ENCODE peak calls at places on chromosomes 13 and 19, in seven cellular contexts. Y is SJCRH30, A is heart right ventricle, O is cardiac muscle cell, W is gastrocnemius medialis, N is right lobe of liver, B is fibroblast of lung. F is an unnamed sample.

GRCh38 chr13:38735655-38736440 is 49.0 kb downstream of the FREM2 start:
- DNase-seq in O (no peak), N (no peak), A (no peak), W (no peak), B (no peak), Y (no peak), F (no peak)

GRCh38 chr13:74409551-74409950 is 275.3 kb upstream of the KLF12 start:
- DNase-seq in W (no peak), B (no peak), N (no peak), Y (no peak), O (no peak), A (no peak), F (no peak)

GRCh38 chr13:98809345-98809777 is 56.9 kb upstream of the SLC15A1 start:
- DNase-seq in A (no peak), W (no peak), B (no peak), N (peak; percentile 90), Y (no peak), O (no peak), F (no peak)

GRCh38 chr19:44856438-44857083 is 10.5 kb downstream of the NECTIN2 start:
- DNase-seq in O (no peak), N (peak; percentile 84), B (no peak), Y (peak; percentile 89), A (peak; percentile 52), W (no peak), F (no peak)

GRCh38 chr19:5977222-5977784 is 637 bp downstream of the RANBP3 start:
- DNase-seq in O (peak; percentile 34), B (no peak), N (no peak), W (no peak), A (no peak), Y (no peak), F (no peak)

GRCh38 chr13:36096411-36097184 is 34.6 kb downstream of the DCLK1 start:
- DNase-seq in W (no peak), N (no peak), O (no peak), A (no peak), B (peak; percentile 58), Y (no peak), F (peak; percentile 53)

GRCh38 chr19:32397736-32398135 is 7.8 kb upstream of the DPY19L3 start:
- DNase-seq in W (no peak), Y (peak; percentile 34), A (no peak), B (peak; percentile 72), N (no peak), O (no peak), F (peak; percentile 56)

GRCh38 chr19:5360003-5360820 is 19.6 kb upstream of the PTPRS start:
- DNase-seq in Y (no peak), B (no peak), O (no peak), N (no peak), A (no peak), W (no peak), F (no peak)

GRCh38 chr13:109162248-109163051 is 533.0 kb downstream of the MYO16 start:
- DNase-seq in A (no peak), Y (no peak), O (no peak), N (no peak), B (no peak), W (no peak), F (no peak)

GRCh38 chr19:41264581-41265375 is 606 bp downstream of the HNRNPUL1 start:
- DNase-seq in W (peak; percentile 27), N (peak; percentile 72), B (peak; percentile 32), A (peak; percentile 61), Y (peak; percentile 82), O (peak; percentile 53), F (no peak)

GRCh38 chr13:93249259-93249917 is 22.8 kb downstream of the GPC6 start:
- DNase-seq in N (no peak), W (no peak), B (peak; percentile 91), O (no peak), A (no peak), Y (peak; percentile 55), F (no peak)

GRCh38 chr19:55962186-55962585 is 14.6 kb downstream of the NLRP8 start:
- DNase-seq in B (no peak), N (no peak), O (no peak), Y (no peak), A (no peak), W (no peak), F (no peak)

GRCh38 chr13:56909896-56910600 is 230.7 kb upstream of the PRR20A start:
- DNase-seq in O (no peak), B (no peak), W (no peak), Y (no peak), N (no peak), A (no peak), F (no peak)

GRCh38 chr13:76019421-76020044 is 383.4 kb downstream of the LMO7 start:
- DNase-seq in A (peak; percentile 4), Y (peak; percentile 35), B (no peak), N (peak; percentile 54), W (no peak), O (peak; percentile 15), F (no peak)

GRCh38 chr19:10784257-10784656 is 51.8 kb downstream of the TMED1 start:
- DNase-seq in N (peak; percentile 67), A (peak; percentile 55), W (peak; percentile 14), Y (no peak), O (no peak), B (no peak), F (no peak)

GRCh38 chr19:48190288-48191284 is 20.1 kb downstream of the ZSWIM9 start:
- DNase-seq in A (no peak), B (peak; percentile 56), N (no peak), Y (peak; percentile 82), W (no peak), O (peak; percentile 17), F (peak; percentile 56)

GRCh38 chr13:69551193-69551592 is 556.4 kb upstream of the ATXN8OS start:
- DNase-seq in Y (no peak), B (no peak), O (no peak), A (no peak), N (no peak), W (no peak), F (no peak)

GRCh38 chr13:39353988-39354387 is 249.0 kb downstream of the LHFPL6 start:
- DNase-seq in Y (no peak), N (no peak), O (no peak), B (peak; percentile 21), A (no peak), W (no peak), F (no peak)

GRCh38 chr13:32955881-32956594 is 60.2 kb upstream of the KL start:
- DNase-seq in Y (peak; percentile 60), N (no peak), B (no peak), A (no peak), O (no peak), W (no peak), F (peak; percentile 54)

GRCh38 chr13:43128504-43128929 is 105.1 kb downstream of the DNAJC15 start:
- DNase-seq in N (no peak), B (peak; percentile 21), O (no peak), A (peak; percentile 9), W (no peak), Y (no peak), F (no peak)

GRCh38 chr13:43129021-43129420 is 105.6 kb downstream of the DNAJC15 start:
- DNase-seq in N (no peak), Y (no peak), A (no peak), B (no peak), W (no peak), O (no peak), F (no peak)

GRCh38 chr13:43126420-43126819 is 103.0 kb downstream of the DNAJC15 start:
- DNase-seq in N (no peak), B (no peak), A (no peak), Y (no peak), W (no peak), O (no peak), F (no peak)

GRCh38 chr13:43127827-43128226 is 104.4 kb downstream of the DNAJC15 start:
- DNase-seq in A (no peak), W (no peak), N (no peak), B (no peak), Y (peak; percentile 53), O (no peak), F (no peak)

DNA sequence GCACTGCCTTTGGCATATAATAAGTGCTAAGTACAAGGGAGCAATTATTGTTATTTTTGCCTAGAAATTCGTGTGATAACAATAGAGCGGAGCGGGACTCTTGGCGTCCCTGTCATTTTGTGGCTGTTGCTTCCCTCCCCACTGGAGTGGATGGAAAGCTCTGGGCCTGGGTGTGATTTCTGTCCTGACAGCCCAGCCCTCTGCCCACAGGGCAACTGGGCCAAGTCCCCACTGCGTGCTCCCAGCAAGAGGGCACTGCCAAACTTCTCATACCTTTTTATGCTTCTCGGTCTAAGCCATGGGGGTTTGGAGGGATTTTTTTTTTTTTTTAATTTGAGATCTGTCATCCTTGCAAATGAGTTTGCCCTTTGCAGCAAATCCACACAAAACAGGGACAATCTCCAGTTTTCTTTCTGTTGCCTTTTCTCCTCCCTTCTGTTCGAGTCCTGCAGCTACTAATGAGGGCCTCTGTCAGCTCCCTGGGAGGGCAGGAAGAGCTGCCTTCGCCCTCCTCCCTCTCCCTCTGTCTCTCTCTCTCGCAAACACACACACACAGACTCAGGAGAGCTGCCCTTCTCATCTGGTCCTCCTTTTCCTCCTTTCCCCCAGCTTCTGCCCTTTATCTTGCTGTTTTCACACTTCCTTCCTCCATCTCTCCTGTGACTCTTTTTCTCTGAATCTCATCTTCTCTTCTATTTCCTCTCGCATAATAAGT is 103.9 kb downstream of the DNAJC15 start:
- DNase-seq in N (no peak), Y (peak; percentile 46), W (no peak), B (no peak), O (no peak), A (no peak), F (no peak)
- H3K4me3 ChIP-seq in N (no peak overlapping the region), Y (peak overlapping the region; percentile 36), W (no peak overlapping the region), B (no peak overlapping the region), O (no peak overlapping the region), A (no peak overlapping the region), F (no peak overlapping the region)

GRCh38 chr19:13979686-13980085 is 26.4 kb downstream of the RFX1 start:
- DNase-seq in O (no peak), A (no peak), Y (no peak), B (no peak), N (no peak), W (no peak), F (no peak)
- H3K4me3 ChIP-seq in O (no peak overlapping the region), A (no peak overlapping the region), Y (no peak overlapping the region), B (no peak overlapping the region), N (no peak overlapping the region), W (no peak overlapping the region), F (no peak overlapping the region)

GRCh38 chr19:2887391-2887914 is 13.3 kb upstream of the ZNF57 start:
- DNase-seq in B (peak; percentile 73), N (no peak), O (peak; percentile 72), Y (peak; percentile 85), W (no peak), A (no peak), F (no peak)
- H3K4me3 ChIP-seq in B (no peak overlapping the region), N (no peak overlapping the region), O (no peak overlapping the region), Y (no peak overlapping the region), W (no peak overlapping the region), A (no peak overlapping the region), F (no peak overlapping the region)

GRCh38 chr13:72304121-72304745 is 423.2 kb downstream of the MZT1 start:
- DNase-seq in Y (no peak), W (no peak), O (no peak), N (no peak), A (no peak), B (peak; percentile 88), F (no peak)
- H3K4me3 ChIP-seq in Y (no peak overlapping the region), W (no peak overlapping the region), O (no peak overlapping the region), N (no peak overlapping the region), A (no peak overlapping the region), B (no peak overlapping the region), F (no peak overlapping the region)